ENCODE peak calls at places on chromosome 22, in seven cellular contexts. One of them, this sample, is unnamed.

GRCh38 chr22:49348631-49349030 is 479.0 kb downstream of the BRD1 start:
- DNase-seq in BJ: no peak
- DNase-seq in stomach: no peak
- DNase-seq in AG09309: no peak
- DNase-seq in bronchial epithelial cell: no peak
- DNase-seq in astrocyte of the spinal cord: no peak
- DNase-seq in coronary artery: no peak
- DNase-seq in this sample: no peak

GRCh38 chr22:48960576-48960975 is 867.1 kb downstream of the BRD1 start:
- DNase-seq in BJ: no peak
- DNase-seq in stomach: no peak
- DNase-seq in AG09309: no peak
- DNase-seq in bronchial epithelial cell: no peak
- DNase-seq in astrocyte of the spinal cord: no peak
- DNase-seq in coronary artery: peak
- DNase-seq in this sample: no peak

GRCh38 chr22:46671824-46672432 is 51.7 kb downstream of the GRAMD4 start:
- DNase-seq in BJ: no peak
- DNase-seq in stomach: no peak
- DNase-seq in AG09309: no peak
- DNase-seq in bronchial epithelial cell: no peak
- DNase-seq in astrocyte of the spinal cord: no peak
- DNase-seq in coronary artery: no peak
- DNase-seq in this sample: no peak

GRCh38 chr22:32764330-32765116 is 37.0 kb upstream of the TIMP3 start:
- DNase-seq in BJ: peak
- DNase-seq in stomach: no peak
- DNase-seq in AG09309: peak
- DNase-seq in bronchial epithelial cell: peak
- DNase-seq in astrocyte of the spinal cord: peak
- DNase-seq in coronary artery: no peak
- DNase-seq in this sample: peak

GRCh38 chr22:26656896-26657851 is at the start of gene MIAT:
- DNase-seq in BJ: no peak
- DNase-seq in stomach: peak
- DNase-seq in AG09309: no peak
- DNase-seq in bronchial epithelial cell: no peak
- DNase-seq in astrocyte of the spinal cord: no peak
- DNase-seq in coronary artery: no peak
- DNase-seq in this sample: no peak

GRCh38 chr22:27456696-27457503 is 344.7 kb downstream of the MN1 start:
- DNase-seq in BJ: peak
- DNase-seq in stomach: no peak
- DNase-seq in AG09309: no peak
- DNase-seq in bronchial epithelial cell: peak
- DNase-seq in astrocyte of the spinal cord: peak
- DNase-seq in coronary artery: no peak
- DNase-seq in this sample: peak

GRCh38 chr22:22552630-22553029 is 6.4 kb downstream of the PRAME start:
- DNase-seq in BJ: no peak
- DNase-seq in stomach: no peak
- DNase-seq in AG09309: no peak
- DNase-seq in bronchial epithelial cell: no peak
- DNase-seq in astrocyte of the spinal cord: no peak
- DNase-seq in coronary artery: no peak
- DNase-seq in this sample: no peak

GRCh38 chr22:30023099-30023498 is 57.2 kb upstream of the HORMAD2 start:
- DNase-seq in BJ: no peak
- DNase-seq in stomach: no peak
- DNase-seq in AG09309: no peak
- DNase-seq in bronchial epithelial cell: no peak
- DNase-seq in astrocyte of the spinal cord: no peak
- DNase-seq in coronary artery: no peak
- DNase-seq in this sample: no peak

GRCh38 chr22:23305922-23306374 is 125.6 kb downstream of the BCR start:
- DNase-seq in BJ: no peak
- DNase-seq in stomach: peak
- DNase-seq in AG09309: peak
- DNase-seq in bronchial epithelial cell: no peak
- DNase-seq in astrocyte of the spinal cord: peak
- DNase-seq in coronary artery: peak
- DNase-seq in this sample: no peak

GRCh38 chr22:26680485-26680884 is 23.1 kb downstream of the MIAT start:
- DNase-seq in BJ: no peak
- DNase-seq in stomach: no peak
- DNase-seq in AG09309: no peak
- DNase-seq in bronchial epithelial cell: no peak
- DNase-seq in astrocyte of the spinal cord: no peak
- DNase-seq in coronary artery: no peak
- DNase-seq in this sample: no peak

GRCh38 chr22:39556970-39557811 is 13.4 kb upstream of the CACNA1I start:
- DNase-seq in BJ: no peak
- DNase-seq in stomach: no peak
- DNase-seq in AG09309: no peak
- DNase-seq in bronchial epithelial cell: no peak
- DNase-seq in astrocyte of the spinal cord: no peak
- DNase-seq in coronary artery: no peak
- DNase-seq in this sample: no peak

GRCh38 chr22:27245056-27245455 is 556.5 kb downstream of the MN1 start:
- DNase-seq in BJ: no peak
- DNase-seq in stomach: no peak
- DNase-seq in AG09309: no peak
- DNase-seq in bronchial epithelial cell: no peak
- DNase-seq in astrocyte of the spinal cord: no peak
- DNase-seq in coronary artery: no peak
- DNase-seq in this sample: no peak

GRCh38 chr22:20858615-20859416 is at the start of the genes PI4KA and SNAP29:
- DNase-seq in BJ: peak
- DNase-seq in stomach: peak
- DNase-seq in AG09309: peak
- DNase-seq in bronchial epithelial cell: peak
- DNase-seq in astrocyte of the spinal cord: peak
- DNase-seq in coronary artery: peak
- DNase-seq in this sample: peak

GRCh38 chr22:45225732-45226560 is 14.7 kb downstream of the KIAA0930 start:
- DNase-seq in BJ: no peak
- DNase-seq in stomach: no peak
- DNase-seq in AG09309: no peak
- DNase-seq in bronchial epithelial cell: peak
- DNase-seq in astrocyte of the spinal cord: no peak
- DNase-seq in coronary artery: no peak
- DNase-seq in this sample: no peak

GRCh38 chr22:49576241-49577141 is 251.2 kb downstream of the BRD1 start:
- DNase-seq in BJ: no peak
- DNase-seq in stomach: peak
- DNase-seq in AG09309: no peak
- DNase-seq in bronchial epithelial cell: no peak
- DNase-seq in astrocyte of the spinal cord: no peak
- DNase-seq in coronary artery: peak
- DNase-seq in this sample: no peak

GRCh38 chr22:39152511-39153219 is at the start of gene CBX7:
- DNase-seq in BJ: no peak
- DNase-seq in stomach: peak
- DNase-seq in AG09309: no peak
- DNase-seq in bronchial epithelial cell: peak
- DNase-seq in astrocyte of the spinal cord: peak
- DNase-seq in coronary artery: peak
- DNase-seq in this sample: no peak

GRCh38 chr22:41028841-41029240 is 63.6 kb upstream of the EP300 start:
- DNase-seq in BJ: peak
- DNase-seq in stomach: no peak
- DNase-seq in AG09309: peak
- DNase-seq in bronchial epithelial cell: peak
- DNase-seq in astrocyte of the spinal cord: peak
- DNase-seq in coronary artery: no peak
- DNase-seq in this sample: peak

GRCh38 chr22:17218341-17218740 is 894 bp downstream of the ADA2 start:
- DNase-seq in BJ: no peak
- DNase-seq in stomach: no peak
- DNase-seq in AG09309: no peak
- DNase-seq in bronchial epithelial cell: no peak
- DNase-seq in astrocyte of the spinal cord: no peak
- DNase-seq in coronary artery: no peak
- DNase-seq in this sample: no peak

GRCh38 chr22:17214416-17215043 is 4.7 kb downstream of the ADA2 start:
- DNase-seq in BJ: no peak
- DNase-seq in stomach: no peak
- DNase-seq in AG09309: no peak
- DNase-seq in bronchial epithelial cell: no peak
- DNase-seq in astrocyte of the spinal cord: no peak
- DNase-seq in coronary artery: no peak
- DNase-seq in this sample: no peak

GRCh38 chr22:17217179-17217578 is 2.1 kb downstream of the ADA2 start:
- DNase-seq in BJ: no peak
- DNase-seq in stomach: no peak
- DNase-seq in AG09309: no peak
- DNase-seq in bronchial epithelial cell: no peak
- DNase-seq in astrocyte of the spinal cord: no peak
- DNase-seq in coronary artery: no peak
- DNase-seq in this sample: no peak

DNA sequence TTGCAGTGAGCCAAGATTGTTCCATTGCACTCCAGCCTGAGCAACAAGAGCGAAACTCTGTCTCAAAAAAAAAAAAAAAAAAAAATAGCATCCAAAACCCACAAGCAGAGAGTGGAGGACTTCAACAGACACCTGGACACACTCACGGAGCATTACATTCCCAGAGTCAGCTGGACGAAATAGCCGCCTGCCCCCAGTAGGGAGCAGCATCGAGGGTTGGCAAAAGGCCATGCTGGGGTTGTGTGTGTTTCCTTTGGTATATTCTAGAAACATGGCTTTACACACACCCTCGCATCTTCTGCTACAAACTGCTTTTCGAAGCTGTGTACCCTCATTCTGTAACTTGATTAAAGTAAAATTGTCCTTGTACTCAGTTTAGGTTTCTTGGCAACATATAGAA is 5.3 kb downstream of the ADA2 start:
- DNase-seq in BJ: no peak
- DNase-seq in stomach: peak
- DNase-seq in AG09309: no peak
- DNase-seq in bronchial epithelial cell: no peak
- DNase-seq in astrocyte of the spinal cord: peak
- DNase-seq in coronary artery: no peak
- DNase-seq in this sample: no peak
- TF ChIP-seq CTCF in BJ: peak
- TF ChIP-seq CTCF in stomach: no peak
- TF ChIP-seq CTCF in AG09309: peak
- TF ChIP-seq CTCF in bronchial epithelial cell: no peak
- TF ChIP-seq CTCF in astrocyte of the spinal cord: peak
- TF ChIP-seq CTCF in coronary artery: no peak
- TF ChIP-seq CTCF in this sample: peak

GRCh38 chr22:42324991-42325710 is 54.7 kb upstream of the TCF20 start:
- DNase-seq in BJ: no peak
- DNase-seq in stomach: peak
- DNase-seq in AG09309: no peak
- DNase-seq in bronchial epithelial cell: no peak
- DNase-seq in astrocyte of the spinal cord: no peak
- DNase-seq in coronary artery: no peak
- DNase-seq in this sample: no peak
- H3K4me3 ChIP-seq in BJ: no peak
- H3K4me3 ChIP-seq in stomach: no peak
- H3K4me3 ChIP-seq in AG09309: no peak
- H3K4me3 ChIP-seq in bronchial epithelial cell: no peak
- H3K4me3 ChIP-seq in astrocyte of the spinal cord: no peak
- H3K4me3 ChIP-seq in coronary artery: no peak
- H3K4me3 ChIP-seq in this sample: no peak

GRCh38 chr22:31160328-31160978 is 471 bp downstream of the RNF185 start:
- DNase-seq in BJ: no peak
- DNase-seq in stomach: no peak
- DNase-seq in AG09309: no peak
- DNase-seq in bronchial epithelial cell: no peak
- DNase-seq in astrocyte of the spinal cord: peak
- DNase-seq in coronary artery: no peak
- DNase-seq in this sample: no peak

GRCh38 chr22:31161386-31161785 is 1.4 kb downstream of the RNF185 start:
- DNase-seq in BJ: no peak
- DNase-seq in stomach: no peak
- DNase-seq in AG09309: no peak
- DNase-seq in bronchial epithelial cell: no peak
- DNase-seq in astrocyte of the spinal cord: no peak
- DNase-seq in coronary artery: no peak
- DNase-seq in this sample: no peak

DNA sequence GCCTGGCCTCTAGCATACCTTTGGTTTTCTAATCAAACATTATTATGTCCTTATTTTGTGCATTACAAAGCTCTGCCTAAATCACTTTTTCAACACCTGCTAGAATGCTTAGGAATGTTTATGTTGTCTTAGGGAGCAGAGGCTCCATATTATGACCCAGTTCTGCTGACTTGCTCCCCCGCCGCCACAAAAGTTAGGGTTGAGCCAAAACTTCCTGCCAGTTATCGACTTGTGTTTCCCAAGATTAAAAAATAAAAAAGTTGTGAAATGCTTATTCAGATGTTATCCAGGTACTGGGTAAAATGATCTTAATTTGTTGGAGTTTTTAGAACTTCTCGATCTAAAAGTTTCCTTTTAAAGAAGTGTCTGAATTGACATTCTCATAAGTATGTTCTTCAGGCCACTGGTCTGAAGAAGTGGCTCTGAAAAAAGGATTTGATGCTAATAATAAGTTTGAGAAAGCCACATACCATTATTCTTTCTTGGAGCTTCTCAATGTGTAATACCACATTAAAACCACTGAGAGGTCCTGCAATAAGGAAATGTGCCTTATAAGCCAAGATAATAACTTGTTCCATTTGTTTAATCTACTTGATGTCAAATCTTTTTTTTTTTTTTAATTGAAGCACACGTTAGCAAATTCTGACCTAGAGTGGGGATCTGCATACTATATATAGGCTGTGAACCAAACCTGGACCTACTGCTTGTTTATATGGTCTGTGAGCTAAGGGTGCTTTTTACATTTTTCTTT is 2.2 kb downstream of the RNF185 start:
- DNase-seq in BJ: no peak
- DNase-seq in stomach: no peak
- DNase-seq in AG09309: no peak
- DNase-seq in bronchial epithelial cell: no peak
- DNase-seq in astrocyte of the spinal cord: no peak
- DNase-seq in coronary artery: no peak
- DNase-seq in this sample: no peak
- TF ChIP-seq CTCF in BJ: no peak
- TF ChIP-seq CTCF in stomach: no peak
- TF ChIP-seq CTCF in AG09309: peak
- TF ChIP-seq CTCF in bronchial epithelial cell: no peak
- TF ChIP-seq CTCF in astrocyte of the spinal cord: no peak
- TF ChIP-seq CTCF in coronary artery: no peak
- TF ChIP-seq CTCF in this sample: no peak

DNA sequence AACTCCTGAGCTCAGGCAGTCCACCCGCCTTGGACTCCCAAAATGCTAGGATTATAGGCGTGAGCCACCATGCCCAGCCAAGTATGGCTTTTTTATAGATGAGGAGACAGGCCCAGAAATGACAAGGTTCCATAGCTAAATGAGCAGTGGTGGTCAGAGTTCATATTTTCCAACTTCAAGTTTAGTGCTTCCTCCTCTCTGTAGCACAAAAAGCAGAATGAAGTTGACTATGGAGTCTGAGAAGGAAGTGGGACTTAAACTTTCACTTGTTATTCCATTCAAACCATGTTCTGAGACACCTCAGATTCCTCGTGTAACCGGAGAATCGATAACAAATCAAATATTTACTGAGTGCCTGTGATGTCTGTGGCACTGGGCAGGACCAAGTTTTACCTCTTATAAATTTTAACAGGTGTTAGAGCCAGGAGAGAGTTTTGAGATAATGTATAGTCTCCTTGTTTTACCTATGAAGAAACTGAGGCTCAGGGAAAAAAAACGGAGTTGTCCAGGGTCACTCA is 3.0 kb downstream of the LIMK2 start:
- DNase-seq in BJ: no peak
- DNase-seq in stomach: no peak
- DNase-seq in AG09309: no peak
- DNase-seq in bronchial epithelial cell: no peak
- DNase-seq in astrocyte of the spinal cord: no peak
- DNase-seq in coronary artery: no peak
- DNase-seq in this sample: no peak
- H3K4me3 ChIP-seq in BJ: no peak
- H3K4me3 ChIP-seq in stomach: peak
- H3K4me3 ChIP-seq in AG09309: no peak
- H3K4me3 ChIP-seq in bronchial epithelial cell: no peak
- H3K4me3 ChIP-seq in astrocyte of the spinal cord: no peak
- H3K4me3 ChIP-seq in coronary artery: no peak
- H3K4me3 ChIP-seq in this sample: no peak

This sample was measured in AG04449.